ENCODE peak calls at places on chromosome 4, in ten cellular contexts. Q, O, Y, U, L, K, S, J, R and T are unnamed samples.
A peak's percentile ranks its signal among the peaks of the same experiment; 100 is the strongest.

GRCh38 chr4:74932832-74933561 is at the start of gene PARM1:
- DNase-seq in O (peak; percentile 93), S (peak; percentile 94), J (peak; percentile 91), Q (peak; percentile 93), Y (peak; percentile 63), K (no peak), U (peak; percentile 79), R (peak; percentile 55), L (peak; percentile 94), T (no peak)

GRCh38 chr4:29046716-29047115 is 1673.5 kb upstream of the PCDH7 start:
- DNase-seq in Y (no peak), S (no peak), U (peak; percentile 80), K (no peak), J (no peak), L (no peak), R (no peak), Q (no peak), O (no peak), T (no peak)

GRCh38 chr4:41644915-41645295 is 103.6 kb downstream of the PHOX2B start:
- DNase-seq in S (no peak), K (no peak), O (no peak), U (no peak), J (no peak), Y (no peak), R (no peak), Q (no peak), L (no peak), T (no peak)

GRCh38 chr4:153468587-153468986 is 2.4 kb downstream of the TMEM131L start:
- DNase-seq in Y (no peak), U (no peak), J (no peak), O (no peak), S (no peak), Q (no peak), K (no peak), R (no peak), L (no peak), T (no peak)

GRCh38 chr4:116500225-116500624 is 585.2 kb downstream of the TRAM1L1 start:
- DNase-seq in L (no peak), O (no peak), Y (no peak), R (no peak), Q (no peak), S (no peak), K (no peak), U (no peak), J (no peak), T (no peak)

GRCh38 chr4:104015680-104016079 is 295.9 kb upstream of the TACR3 start:
- DNase-seq in K (no peak), R (no peak), J (no peak), S (no peak), Y (no peak), O (peak; percentile 34), Q (no peak), U (no peak), L (no peak), T (no peak)

GRCh38 chr4:35970366-35970960 is 273.9 kb downstream of the ARAP2 start:
- DNase-seq in K (no peak), R (no peak), S (no peak), Q (no peak), U (no peak), O (no peak), Y (no peak), J (no peak), L (no peak), T (no peak)

GRCh38 chr4:151408630-151409469 is at the start of gene FHIP1A:
- DNase-seq in R (peak; percentile 92), J (peak; percentile 89), U (peak; percentile 43), S (peak; percentile 73), L (peak; percentile 95), Y (peak; percentile 30), Q (peak; percentile 96), O (peak; percentile 96), K (peak; percentile 60), T (peak; percentile 76)

GRCh38 chr4:87049508-87049907 is 114.7 kb downstream of the AFF1 start:
- DNase-seq in K (no peak), J (no peak), L (no peak), S (no peak), Q (no peak), U (no peak), Y (no peak), R (no peak), O (no peak), T (no peak)

GRCh38 chr4:52028970-52029369 is 8.8 kb upstream of the LRRC66 start:
- DNase-seq in J (no peak), S (no peak), U (peak; percentile 59), R (no peak), Q (no peak), L (no peak), O (no peak), K (no peak), Y (no peak), T (no peak)

GRCh38 chr4:150853882-150854281 is 161.2 kb downstream of the LRBA start:
- DNase-seq in S (no peak), K (no peak), R (no peak), U (no peak), L (no peak), Y (no peak), Q (no peak), O (no peak), J (no peak), T (no peak)

GRCh38 chr4:93776386-93777080 is 52.0 kb upstream of the ATOH1 start:
- DNase-seq in K (no peak), Q (no peak), L (no peak), R (no peak), O (no peak), S (no peak), U (peak; percentile 68), Y (no peak), J (no peak), T (no peak)

DNA sequence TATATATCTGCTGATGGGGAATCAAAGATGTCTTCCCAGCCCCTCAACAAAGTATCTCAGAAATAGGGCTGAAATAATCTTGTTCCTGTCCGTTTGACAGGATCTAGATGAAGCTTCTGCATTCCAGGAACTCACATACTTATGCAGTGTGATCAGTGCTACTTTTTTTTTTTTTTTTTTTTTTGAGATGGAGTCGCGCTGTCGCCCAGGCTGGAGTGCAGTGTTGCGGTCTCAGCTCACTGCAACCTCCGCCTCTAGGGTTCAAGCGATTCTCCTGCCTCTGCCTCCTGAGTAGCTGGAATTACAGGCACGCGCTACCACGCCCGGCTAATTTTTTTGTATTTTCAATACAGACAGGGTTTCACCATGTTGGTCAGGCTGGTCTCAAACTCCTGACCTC is 36.4 kb downstream of the DHX15 start:
- DNase-seq in U (no peak), L (no peak), Y (no peak), R (no peak), K (no peak), J (no peak), Q (no peak), O (no peak), S (no peak), T (no peak)
- H3K36me3 ChIP-seq in U (no peaks in the 10 kb centered on the region), L (peaks cover 27% of the 10 kb centered on the region), Y (no peaks in the 10 kb centered on the region), R (no peaks in the 10 kb centered on the region), K (peaks cover 22% of the 10 kb centered on the region), J (peaks cover 3% of the 10 kb centered on the region), Q (peaks cover 2% of the 10 kb centered on the region), O (peaks cover 8% of the 10 kb centered on the region), S (no peaks in the 10 kb centered on the region), T (peaks cover 10% of the 10 kb centered on the region)

DNA sequence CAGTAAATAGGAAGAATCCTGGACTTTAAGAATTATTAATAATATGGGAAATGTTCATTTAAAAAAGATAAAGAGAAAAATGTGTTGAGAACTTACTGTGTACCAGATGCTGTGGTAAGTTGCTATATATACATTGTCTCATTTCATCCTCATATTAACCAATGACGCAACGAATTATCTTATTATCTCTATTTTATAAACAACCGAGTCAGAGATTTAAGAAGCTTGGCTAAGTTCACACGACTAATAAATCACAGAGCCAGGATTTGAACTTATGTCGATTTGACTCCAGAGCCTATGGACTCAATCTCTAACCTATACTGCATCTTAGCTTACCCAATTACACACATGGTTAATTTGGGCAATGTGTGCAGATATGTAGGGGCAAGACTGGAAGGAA is 15.5 kb upstream of the DCTD start:
- DNase-seq in O (no peak), J (no peak), K (no peak), Y (no peak), L (no peak), S (no peak), U (peak; percentile 37), Q (no peak), R (no peak), T (no peak)
- H3K36me3 ChIP-seq in O (no peaks in the 10 kb centered on the region), J (no peaks in the 10 kb centered on the region), K (no peaks in the 10 kb centered on the region), Y (no peaks in the 10 kb centered on the region), L (no peaks in the 10 kb centered on the region), S (no peaks in the 10 kb centered on the region), U (no peaks in the 10 kb centered on the region), Q (no peaks in the 10 kb centered on the region), R (no peaks in the 10 kb centered on the region), T (no peaks in the 10 kb centered on the region)

GRCh38 chr4:39841894-39842293 is 135.8 kb downstream of the PDS5A start:
- DNase-seq in L (no peak), Y (no peak), O (no peak), R (no peak), K (no peak), J (no peak), S (no peak), U (no peak), Q (no peak), T (no peak)
- H3K36me3 ChIP-seq in L (peaks cover 93% of the 10 kb centered on the region), Y (peaks cover 9% of the 10 kb centered on the region), O (peaks cover 71% of the 10 kb centered on the region), R (no peaks in the 10 kb centered on the region), K (peaks cover 39% of the 10 kb centered on the region), J (peaks cover 29% of the 10 kb centered on the region), S (peaks cover 40% of the 10 kb centered on the region), U (peaks cover 9% of the 10 kb centered on the region), Q (peaks cover 14% of the 10 kb centered on the region), T (peaks cover 28% of the 10 kb centered on the region)

GRCh38 chr4:186658657-186659056 is 65.0 kb downstream of the FAT1 start:
- DNase-seq in J (no peak), O (no peak), L (no peak), Q (no peak), K (no peak), U (no peak), Y (no peak), S (no peak), R (no peak), T (no peak)

GRCh38 chr4:186659936-186660335 is 63.7 kb downstream of the FAT1 start:
- DNase-seq in S (no peak), L (no peak), U (no peak), Y (no peak), R (no peak), Q (no peak), O (no peak), K (no peak), J (no peak), T (no peak)

GRCh38 chr4:186657766-186658165 is 65.9 kb downstream of the FAT1 start:
- DNase-seq in Y (no peak), R (no peak), Q (no peak), J (no peak), U (no peak), S (no peak), K (no peak), L (no peak), O (no peak), T (no peak)

GRCh38 chr4:186666252-186666651 is 57.4 kb downstream of the FAT1 start:
- DNase-seq in S (no peak), L (no peak), Q (no peak), K (no peak), J (no peak), Y (no peak), R (no peak), U (peak; percentile 29), O (no peak), T (no peak)

DNA sequence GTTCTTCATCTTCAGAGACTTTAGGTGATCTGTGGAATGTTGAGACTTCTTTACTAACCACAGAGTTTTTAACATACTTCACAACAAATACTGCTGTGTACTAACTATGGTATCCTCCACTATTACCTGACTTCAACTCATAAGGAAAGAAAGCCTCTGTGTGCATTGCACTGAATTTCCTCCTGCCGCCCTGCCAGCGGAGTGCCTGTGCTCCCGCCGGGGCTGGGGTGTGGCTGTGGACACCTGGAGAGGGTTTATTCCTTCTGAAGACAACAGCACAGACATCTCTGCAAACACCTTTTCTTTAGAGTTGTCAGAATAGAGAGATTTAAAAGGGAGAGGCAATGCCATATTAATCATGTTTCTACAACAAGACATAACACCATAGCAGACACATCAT is 63.3 kb downstream of the FAT1 start:
- DNase-seq in U (no peak), O (no peak), L (no peak), R (no peak), S (no peak), Y (no peak), K (no peak), Q (no peak), J (no peak), T (no peak)
- H3K36me3 ChIP-seq in U (no peaks in the 10 kb centered on the region), O (peaks cover 15% of the 10 kb centered on the region), L (peaks cover 23% of the 10 kb centered on the region), R (no peaks in the 10 kb centered on the region), S (no peaks in the 10 kb centered on the region), Y (no peaks in the 10 kb centered on the region), K (no peaks in the 10 kb centered on the region), Q (no peaks in the 10 kb centered on the region), J (no peaks in the 10 kb centered on the region), T (no peaks in the 10 kb centered on the region)